ENCODE peak calls at places on chromosomes 12 and 14, in nine cellular contexts. G, H, Y, A, I, S, M, V and X are unnamed samples.

GRCh38 chr12:26821212-26821701 is 11.7 kb downstream of the ITPR2 start:
- DNase-seq in S (no peak), Y (no peak), I (peak; percentile 51), G (no peak), V (no peak), H (no peak), A (no peak), M (no peak), X (no peak)

GRCh38 chr12:89179983-89180382 is 172.3 kb downstream of the DUSP6 start:
- DNase-seq in V (no peak), Y (peak; percentile 4), M (no peak), H (peak; percentile 71), A (no peak), I (peak; percentile 95), G (peak; percentile 82), S (no peak), X (no peak)

GRCh38 chr12:131795688-131796410 is 32.3 kb upstream of the MMP17 start:
- DNase-seq in H (no peak), M (no peak), V (no peak), I (no peak), Y (no peak), G (no peak), A (no peak), S (no peak), X (no peak)

GRCh38 chr12:101698782-101699347 is 1.4 kb downstream of the CHPT1 start:
- DNase-seq in Y (no peak), I (no peak), A (no peak), V (no peak), S (no peak), H (no peak), G (no peak), M (no peak), X (no peak)

GRCh38 chr12:77345336-77345735 is 280.0 kb upstream of the E2F7 start:
- DNase-seq in M (no peak), A (no peak), I (no peak), G (no peak), Y (no peak), V (no peak), S (no peak), H (no peak), X (no peak)

GRCh38 chr12:54958048-54958658 is 26.4 kb downstream of the TESPA1 start:
- DNase-seq in V (peak; percentile 74), I (peak; percentile 69), Y (no peak), M (peak; percentile 26), A (peak; percentile 47), H (no peak), S (no peak), G (peak; percentile 75), X (no peak)

GRCh38 chr14:59347915-59348314 is 117.3 kb downstream of the GPR135 start:
- DNase-seq in A (no peak), I (no peak), M (no peak), Y (no peak), V (no peak), G (no peak), H (no peak), S (no peak), X (no peak)

GRCh38 chr12:106288510-106289195 is 13.9 kb upstream of the TCP11L2 start:
- DNase-seq in S (no peak), I (peak; percentile 95), H (no peak), Y (no peak), G (peak; percentile 92), V (no peak), A (no peak), M (peak; percentile 56), X (no peak)

GRCh38 chr14:69820991-69821390 is 23.9 kb upstream of the SLC10A1 start:
- DNase-seq in Y (no peak), V (no peak), M (no peak), S (no peak), A (no peak), G (no peak), H (no peak), I (no peak), X (no peak)

GRCh38 chr12:22588817-22589216 is 36.2 kb upstream of the ETNK1 start:
- DNase-seq in Y (no peak), A (no peak), I (no peak), M (no peak), G (peak; percentile 87), S (no peak), H (no peak), V (no peak), X (no peak)

GRCh38 chr12:122304924-122305323 is 38.6 kb upstream of the VPS33A start:
- DNase-seq in Y (no peak), S (no peak), G (no peak), M (no peak), I (no peak), V (no peak), A (no peak), H (no peak), X (no peak)

GRCh38 chr14:100467046-100467750 is 120.0 kb downstream of the BEGAIN start:
- DNase-seq in S (no peak), G (no peak), V (no peak), H (no peak), Y (no peak), A (no peak), M (no peak), I (no peak), X (no peak)

GRCh38 chr12:47995976-47996375 is 8.3 kb downstream of the COL2A1 start:
- DNase-seq in A (no peak), G (no peak), H (no peak), V (no peak), I (peak; percentile 74), M (peak; percentile 66), Y (no peak), S (no peak), X (no peak)

GRCh38 chr14:104072586-104072985 is 12.9 kb upstream of the ASPG start:
- DNase-seq in M (no peak), I (no peak), Y (no peak), A (no peak), V (no peak), G (no peak), H (no peak), S (no peak), X (no peak)

GRCh38 chr12:46677749-46678148 is 148.0 kb downstream of the SLC38A4 start:
- DNase-seq in M (no peak), I (peak; percentile 29), G (peak; percentile 70), H (no peak), V (no peak), Y (no peak), S (no peak), A (no peak), X (no peak)

DNA sequence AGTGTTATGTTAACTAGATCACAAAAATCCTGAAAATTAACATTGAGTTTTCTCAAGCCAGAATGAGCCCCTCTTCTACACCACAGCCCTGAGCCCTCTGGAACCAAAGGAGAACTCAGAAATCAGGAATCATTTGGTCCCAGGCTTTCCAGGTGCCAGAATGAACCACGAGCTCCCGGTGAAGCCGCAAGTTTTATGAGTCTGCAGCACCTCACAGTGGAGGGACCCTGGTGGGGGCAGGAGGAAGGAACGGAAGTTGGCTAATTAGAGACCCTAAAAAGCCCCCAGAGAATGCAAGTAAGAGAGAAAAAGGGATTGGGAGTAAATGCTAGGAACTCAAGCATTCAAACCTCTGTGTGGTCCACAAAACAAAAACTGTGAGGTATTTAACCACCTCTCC is 52.9 kb upstream of the BCL2L14 start:
- DNase-seq in I (no peak), M (no peak), A (no peak), G (no peak), H (no peak), Y (no peak), S (no peak), V (peak; percentile 63), X (no peak)
- TF ChIP-seq CTCF in I (peak; percentile 30), M (peak; percentile 24), A (no peak), G (peak; percentile 6), H (no peak), Y (peak; percentile 9), S (no peak), V (peak; percentile 67), X (peak; percentile 14)

GRCh38 chr14:105480165-105480564 is 5.5 kb downstream of the CRIP2 start:
- DNase-seq in H (no peak), G (no peak), M (no peak), I (no peak), S (no peak), V (no peak), Y (no peak), A (no peak), X (no peak)

GRCh38 chr14:105480807-105481801 is 5.6 kb upstream of the CRIP1 start:
- DNase-seq in M (peak; percentile 84), S (peak; percentile 82), A (peak; percentile 92), I (peak; percentile 87), Y (no peak), V (peak; percentile 92), G (peak; percentile 95), H (peak; percentile 88), X (peak; percentile 98)

GRCh38 chr14:105483300-105484068 is 3.2 kb upstream of the CRIP1 start:
- DNase-seq in I (no peak), A (no peak), G (peak; percentile 60), M (no peak), Y (no peak), S (no peak), V (no peak), H (no peak), X (no peak)

GRCh38 chr14:105482486-105483110 is 4.1 kb upstream of the CRIP1 start:
- DNase-seq in A (no peak), G (no peak), Y (no peak), I (no peak), V (no peak), H (no peak), S (no peak), M (no peak), X (no peak)

GRCh38 chr14:105481886-105482454 is 4.7 kb upstream of the CRIP1 start:
- DNase-seq in A (peak; percentile 96), I (peak; percentile 99), V (peak; percentile 88), M (peak; percentile 94), G (peak; percentile 99), Y (peak; percentile 95), S (peak; percentile 82), H (peak; percentile 94), X (no peak)
- TF ChIP-seq CTCF in A (no peak), I (peak; percentile 23), V (no peak), M (no peak), G (no peak), Y (no peak), S (peak; percentile 39), H (peak; percentile 25), X (peak; percentile 17)

GRCh38 chr14:45990252-45990651 is 661.3 kb downstream of the RPL10L start:
- DNase-seq in H (no peak), G (peak; percentile 10), A (no peak), Y (no peak), M (no peak), V (no peak), I (no peak), S (no peak), X (no peak)
- TF ChIP-seq CTCF in H (no peak), G (no peak), A (no peak), Y (no peak), M (no peak), V (peak; percentile 38), I (peak; percentile 11), S (no peak), X (peak; percentile 1)

DNA sequence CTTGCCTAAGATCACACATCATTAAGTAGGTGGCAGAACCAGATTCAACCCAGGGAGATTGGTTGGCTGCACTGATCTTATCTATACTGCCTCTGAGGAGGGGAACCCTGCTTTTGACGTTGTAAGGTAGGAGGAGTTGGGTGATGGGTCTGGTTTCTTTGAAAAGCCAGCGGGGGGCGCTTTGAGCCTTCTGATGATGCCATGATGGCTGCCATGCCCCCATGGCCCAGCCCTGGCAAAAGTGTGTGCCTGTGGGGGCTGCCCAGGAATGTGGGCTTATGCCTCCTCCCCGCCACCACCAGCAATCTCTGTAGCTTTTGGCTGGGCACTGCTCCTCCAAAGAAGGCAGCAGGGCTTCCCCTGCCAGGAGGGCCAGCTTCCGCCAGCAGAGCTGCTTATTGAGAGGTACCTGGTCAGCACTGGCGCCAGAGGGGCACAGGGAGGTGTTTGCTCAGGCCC is 224.3 kb downstream of the SLC41A2 start:
- DNase-seq in I (no peak), M (no peak), A (no peak), S (no peak), G (peak; percentile 29), V (peak; percentile 51), H (no peak), Y (no peak), X (no peak)
- TF ChIP-seq CTCF in I (no peak), M (no peak), A (no peak), S (peak; percentile 33), G (no peak), V (peak; percentile 41), H (no peak), Y (peak; percentile 41), X (peak; percentile 39)